ENCODE peak calls at places on chromosome 18, in ten cellular contexts. V is activated CD4-positive, alpha-beta T cell treated with anti-CD3 and anti-CD28 coated beads, Interleukin-2, amount 50 U/mL, for 1 hour; I is endodermal cell; Z is endothelial cell; C is head of caudate nucleus; G is stimulated activated naive B cell treated with anti-CD40 and anti-IgM and Interleukin-4, amounts not matched to agents 10 μg/mL and 1 μg/mL and 100 μg/mL, for 72 hours; M is activated T-helper 1 cell treated with anti-CD3 and anti-CD28 coated beads, Interleukin-2, amount 50 U/mL, for 16 hours; N is Peyer's patch; J is SW 1271; U is choroid plexus epithelial cell. T is an unnamed sample.

GRCh38 chr18:10353791-10354190 is 100.6 kb upstream of the APCDD1 start:
- DNase-seq in U (peak), V (no peak), I (no peak), Z (no peak), G (no peak), C (no peak), M (no peak), J (no peak), N (no peak), T (peak)

GRCh38 chr18:55998071-55998522 is 410.1 kb upstream of the TCF4 start:
- DNase-seq in C (peak), Z (no peak), J (no peak), M (no peak), U (peak), N (no peak), V (no peak), G (no peak), I (peak), T (peak)

GRCh38 chr18:50659091-50660003 is 99.5 kb downstream of the MAPK4 start:
- DNase-seq in G (no peak), U (peak), I (peak), C (no peak), M (no peak), J (no peak), V (no peak), Z (no peak), N (no peak), T (no peak)

GRCh38 chr18:74234326-74235171 is 57.2 kb downstream of the CYB5A start:
- DNase-seq in Z (no peak), C (no peak), U (peak), I (no peak), N (peak), J (no peak), G (no peak), M (no peak), V (no peak), T (peak)

GRCh38 chr18:22194151-22194598 is 24.8 kb downstream of the GATA6 start:
- DNase-seq in J (no peak), V (no peak), N (peak), G (no peak), I (peak), C (no peak), M (no peak), U (no peak), Z (peak), T (no peak)

GRCh38 chr18:79874553-79875530 is 76.6 kb downstream of the SLC66A2 start:
- DNase-seq in V (no peak), C (no peak), G (no peak), I (no peak), U (no peak), J (no peak), N (no peak), Z (no peak), M (no peak), T (no peak)

GRCh38 chr18:513826-514530 is 13.5 kb upstream of the COLEC12 start:
- DNase-seq in J (no peak), I (peak), V (no peak), N (no peak), U (no peak), M (no peak), G (no peak), C (no peak), Z (no peak), T (no peak)

GRCh38 chr18:77111449-77112160 is 21.0 kb downstream of the MBP start:
- DNase-seq in G (no peak), U (no peak), V (no peak), N (no peak), Z (no peak), J (no peak), C (no peak), M (no peak), I (peak), T (no peak)

GRCh38 chr18:58565021-58565420 is 63.9 kb downstream of the ALPK2 start:
- DNase-seq in C (no peak), V (no peak), I (no peak), M (no peak), N (no peak), J (no peak), Z (no peak), G (peak), U (no peak), T (no peak)

GRCh38 chr18:3652380-3653262 is 202.6 kb downstream of the TGIF1 start:
- DNase-seq in J (peak), N (peak), G (peak), V (no peak), Z (no peak), U (peak), M (peak), C (no peak), I (peak), T (peak)

GRCh38 chr18:34729740-34730338 is 19.7 kb downstream of the DTNA start:
- DNase-seq in I (no peak), J (no peak), G (no peak), V (no peak), Z (no peak), M (no peak), N (no peak), U (peak), C (no peak), T (no peak)

GRCh38 chr18:79904357-79905147 is 46.9 kb downstream of the SLC66A2 start:
- DNase-seq in N (no peak), C (peak), Z (no peak), I (no peak), M (no peak), U (no peak), V (no peak), J (no peak), G (no peak), T (no peak)

GRCh38 chr18:36256094-36256493 is 41.4 kb upstream of the FHOD3 start:
- DNase-seq in U (no peak), M (no peak), G (no peak), I (no peak), N (no peak), C (no peak), V (no peak), Z (no peak), J (no peak), T (no peak)

GRCh38 chr18:73790582-73790981 is 357.1 kb downstream of the FBXO15 start:
- DNase-seq in N (no peak), M (no peak), V (no peak), Z (no peak), U (no peak), I (no peak), G (no peak), C (no peak), J (no peak), T (no peak)

GRCh38 chr18:36212301-36212977 is 25.1 kb downstream of the MOCOS start:
- DNase-seq in G (no peak), U (peak), J (no peak), M (no peak), I (no peak), N (no peak), C (no peak), V (no peak), Z (no peak), T (peak)

GRCh38 chr18:27094621-27095020 is 90.5 kb downstream of the CHST9 start:
- DNase-seq in I (no peak), Z (no peak), U (no peak), N (no peak), C (no peak), G (no peak), M (no peak), V (no peak), J (no peak), T (no peak)

GRCh38 chr18:56696966-56697365 is 45.8 kb downstream of the WDR7 start:
- DNase-seq in Z (no peak), M (no peak), J (no peak), G (no peak), C (no peak), V (no peak), U (peak), I (no peak), N (no peak), T (no peak)

GRCh38 chr18:59516356-59517155 is 157.5 kb upstream of the LMAN1 start:
- DNase-seq in G (no peak), J (no peak), Z (peak), C (no peak), V (no peak), N (peak), I (peak), M (no peak), U (peak), T (peak)

GRCh38 chr18:22483407-22483806 is 65.7 kb upstream of the CTAGE1 start:
- DNase-seq in J (no peak), I (no peak), U (no peak), N (no peak), M (no peak), V (no peak), G (no peak), Z (no peak), C (no peak), T (no peak)

GRCh38 chr18:32937007-32937540 is 164.3 kb upstream of the KLHL14 start:
- DNase-seq in I (no peak), N (no peak), V (no peak), Z (no peak), M (no peak), U (peak), C (no peak), G (no peak), J (no peak), T (no peak)

GRCh38 chr18:35005963-35006577 is 35.1 kb upstream of the MAPRE2 start:
- DNase-seq in Z (peak), N (no peak), U (peak), I (peak), M (no peak), G (no peak), C (no peak), V (no peak), J (peak), T (peak)

T was measured in AG10803.